ENCODE peak calls at places on chromosomes 13 and 19, in ten cellular contexts. I, J, E, T, H, X, U, Z, Q and P are unnamed samples.

GRCh38 chr19:18883530-18884304 is 12.2 kb downstream of the CERS1 start:
- DNase-seq in I (no peak), Q (no peak), T (no peak), U (no peak), X (no peak), H (no peak), J (peak; percentile 74), E (peak; percentile 15), Z (no peak), P (no peak)

GRCh38 chr19:30365121-30365800 is 6.9 kb upstream of the ZNF536 start:
- DNase-seq in Q (no peak), J (no peak), E (no peak), Z (no peak), X (no peak), I (peak; percentile 49), T (no peak), U (no peak), H (no peak), P (no peak)

GRCh38 chr13:99626461-99627082 is 125.3 kb downstream of the TM9SF2 start:
- DNase-seq in E (no peak), I (no peak), Q (no peak), Z (no peak), J (no peak), T (no peak), H (peak; percentile 6), X (no peak), U (peak; percentile 57), P (no peak)

GRCh38 chr19:571127-571974 is 1.0 kb upstream of the BSG start:
- DNase-seq in Z (no peak), T (peak; percentile 52), Q (no peak), J (peak; percentile 91), U (peak; percentile 53), E (peak; percentile 82), X (peak; percentile 78), I (peak; percentile 81), H (peak; percentile 25), P (peak; percentile 71)

GRCh38 chr13:97521726-97522125 is 87.8 kb downstream of the RAP2A start:
- DNase-seq in U (no peak), J (peak; percentile 29), I (no peak), X (no peak), H (no peak), Z (no peak), Q (no peak), T (no peak), E (no peak), P (no peak)

GRCh38 chr19:10353793-10354391 is 14.5 kb upstream of the ICAM3 start:
- DNase-seq in J (peak; percentile 32), Q (peak; percentile 44), E (no peak), T (peak; percentile 68), Z (no peak), I (peak; percentile 90), H (no peak), X (no peak), U (no peak), P (no peak)

GRCh38 chr19:54481326-54481930 is 8.3 kb upstream of the CDC42EP5 start:
- DNase-seq in Z (no peak), X (no peak), Q (peak; percentile 62), T (peak; percentile 74), H (peak; percentile 42), E (no peak), U (peak; percentile 38), J (peak; percentile 68), I (peak; percentile 64), P (peak; percentile 40)

GRCh38 chr13:46172531-46172991 is 9.4 kb downstream of the LCP1 start:
- DNase-seq in E (no peak), U (no peak), T (no peak), I (no peak), H (no peak), Q (peak; percentile 91), X (no peak), Z (no peak), J (no peak), P (no peak)

GRCh38 chr13:111006508-111007031 is 91.7 kb upstream of the ANKRD10 start:
- DNase-seq in Z (no peak), J (no peak), Q (no peak), I (peak; percentile 95), U (peak; percentile 72), X (no peak), E (no peak), T (no peak), H (no peak), P (no peak)

GRCh38 chr19:32406161-32407003 is 812 bp downstream of the DPY19L3 start:
- DNase-seq in T (no peak), Q (no peak), U (peak; percentile 6), J (peak; percentile 34), Z (no peak), E (peak; percentile 29), X (no peak), I (no peak), H (no peak), P (no peak)